ENCODE peak calls at places on chromosomes 13 and 19, in ten cellular contexts. F is colonic mucosa, V is mucosa of descending colon, Y is WTC11, K is A549, J is nephron progenitor cell, A is fibroblast of villous mesenchyme, G is AG10803, N is lower leg skin, B is fibroblast of lung. R is an unnamed sample.

GRCh38 chr19:43735957-43736356 is 18.8 kb downstream of the SMG9 start:
- DNase-seq in F (no peak), V (no peak), Y (no peak), K (no peak), J (no peak), A (no peak), G (peak), N (no peak), B (peak), R (no peak)

GRCh38 chr13:112871742-112872141 is 97.3 kb upstream of the MCF2L start:
- DNase-seq in F (no peak), V (no peak), Y (no peak), K (no peak), J (no peak), A (no peak), G (no peak), N (peak), B (no peak), R (no peak)

GRCh38 chr13:32511482-32511881 is 27.1 kb downstream of the N4BP2L2 start:
- DNase-seq in F (no peak), V (no peak), Y (no peak), K (no peak), J (no peak), A (no peak), G (no peak), N (no peak), B (no peak), R (no peak)

GRCh38 chr19:510606-511100 is 3.4 kb downstream of the TPGS1 start:
- DNase-seq in F (peak), V (peak), Y (peak), K (peak), J (peak), A (peak), G (peak), N (peak), B (peak), R (peak)

GRCh38 chr19:2661615-2662014 is 40.9 kb downstream of the GNG7 start:
- DNase-seq in F (no peak), V (no peak), Y (peak), K (no peak), J (no peak), A (no peak), G (no peak), N (no peak), B (no peak), R (no peak)

GRCh38 chr19:34244611-34245299 is 9.6 kb upstream of the GARRE1 start:
- DNase-seq in F (no peak), V (no peak), Y (no peak), K (no peak), J (no peak), A (peak), G (peak), N (peak), B (no peak), R (no peak)

GRCh38 chr13:110259651-110260050 is 47.3 kb downstream of the COL4A1 start:
- DNase-seq in F (no peak), V (no peak), Y (no peak), K (no peak), J (no peak), A (peak), G (no peak), N (peak), B (no peak), R (no peak)

GRCh38 chr19:19539738-19540703 is 2.0 kb downstream of the CILP2 start:
- DNase-seq in F (peak), V (peak), Y (peak), K (no peak), J (peak), A (peak), G (peak), N (peak), B (peak), R (peak)

GRCh38 chr19:4386038-4386782 is 14.1 kb downstream of the SH3GL1 start:
- DNase-seq in F (no peak), V (no peak), Y (no peak), K (no peak), J (no peak), A (no peak), G (peak), N (no peak), B (no peak), R (no peak)

GRCh38 chr13:97224544-97225324 is 2.6 kb downstream of the MBNL2 start:
- DNase-seq in F (peak), V (peak), Y (no peak), K (no peak), J (no peak), A (peak), G (peak), N (no peak), B (peak), R (no peak)

GRCh38 chr19:1236566-1236965 is 1.2 kb downstream of the CBARP start:
- DNase-seq in F (no peak), V (no peak), Y (peak), K (no peak), J (peak), A (no peak), G (no peak), N (no peak), B (no peak), R (no peak)

GRCh38 chr19:750640-751423 is at the start of gene MISP:
- DNase-seq in F (peak), V (peak), Y (no peak), K (peak), J (no peak), A (no peak), G (no peak), N (no peak), B (no peak), R (no peak)

GRCh38 chr13:35481777-35482176 is 5.3 kb upstream of the MAB21L1 start:
- DNase-seq in F (no peak), V (no peak), Y (no peak), K (no peak), J (no peak), A (no peak), G (no peak), N (no peak), B (no peak), R (no peak)

GRCh38 chr13:78960881-78961280 is 301.9 kb upstream of the OBI1 start:
- DNase-seq in F (no peak), V (no peak), Y (no peak), K (no peak), J (no peak), A (no peak), G (no peak), N (no peak), B (no peak), R (no peak)

GRCh38 chr19:778910-779653 is 18.2 kb upstream of the PTBP1 start:
- DNase-seq in F (no peak), V (peak), Y (no peak), K (peak), J (no peak), A (peak), G (peak), N (peak), B (peak), R (no peak)

GRCh38 chr13:74573654-74574053 is 439.4 kb upstream of the KLF12 start:
- DNase-seq in F (no peak), V (no peak), Y (peak), K (no peak), J (peak), A (no peak), G (no peak), N (no peak), B (no peak), R (no peak)

GRCh38 chr19:407501-408440 is 1.2 kb downstream of the C2CD4C start:
- DNase-seq in F (no peak), V (no peak), Y (no peak), K (no peak), J (no peak), A (no peak), G (no peak), N (peak), B (no peak), R (no peak)

GRCh38 chr13:109602356-109602755 is 184.0 kb downstream of the IRS2 start:
- DNase-seq in F (no peak), V (no peak), Y (no peak), K (no peak), J (no peak), A (no peak), G (no peak), N (no peak), B (peak), R (no peak)

GRCh38 chr19:49878744-49879070 is 1.2 kb downstream of the TBC1D17 start:
- DNase-seq in F (peak), V (no peak), Y (no peak), K (no peak), J (no peak), A (no peak), G (no peak), N (no peak), B (no peak), R (no peak)

GRCh38 chr13:98083936-98084335 is 59.0 kb upstream of the FARP1 start:
- DNase-seq in F (no peak), V (no peak), Y (no peak), K (no peak), J (no peak), A (no peak), G (peak), N (no peak), B (no peak), R (no peak)

GRCh38 chr19:19034204-19034624 is 811 bp downstream of the ARMC6 start:
- DNase-seq in F (peak), V (peak), Y (peak), K (peak), J (peak), A (peak), G (peak), N (no peak), B (peak), R (no peak)

GRCh38 chr19:12202250-12202649 is 39.4 kb downstream of the ZNF136 start:
- DNase-seq in F (peak), V (peak), Y (peak), K (no peak), J (no peak), A (no peak), G (no peak), N (peak), B (no peak), R (no peak)

GRCh38 chr19:1674293-1674679 is 21.9 kb upstream of the TCF3 start:
- DNase-seq in F (no peak), V (no peak), Y (no peak), K (no peak), J (peak), A (no peak), G (no peak), N (no peak), B (no peak), R (no peak)

GRCh38 chr19:13024126-13024957 is 29.1 kb downstream of the NFIX start:
- DNase-seq in F (no peak), V (peak), Y (no peak), K (no peak), J (no peak), A (no peak), G (peak), N (no peak), B (peak), R (no peak)

GRCh38 chr19:38727868-38728660 is 16.2 kb downstream of the CAPN12 start:
- DNase-seq in F (no peak), V (peak), Y (no peak), K (no peak), J (no peak), A (peak), G (no peak), N (no peak), B (no peak), R (no peak)

GRCh38 chr13:110266431-110266809 is 40.5 kb downstream of the COL4A1 start:
- DNase-seq in F (no peak), V (no peak), Y (no peak), K (no peak), J (no peak), A (no peak), G (no peak), N (no peak), B (no peak), R (no peak)

GRCh38 chr19:10104665-10105221 is 1.4 kb upstream of the PPAN start:
- DNase-seq in F (peak), V (no peak), Y (no peak), K (no peak), J (no peak), A (no peak), G (no peak), N (no peak), B (no peak), R (no peak)

GRCh38 chr13:84126671-84127171 is 244.4 kb upstream of the SLITRK1 start:
- DNase-seq in F (no peak), V (no peak), Y (no peak), K (no peak), J (no peak), A (no peak), G (no peak), N (no peak), B (peak), R (no peak)

GRCh38 chr13:64704121-64704520 is 2526.0 kb downstream of the PCDH9 start:
- DNase-seq in F (no peak), V (no peak), Y (no peak), K (no peak), J (no peak), A (no peak), G (no peak), N (no peak), B (no peak), R (no peak)

GRCh38 chr19:51107406-51108065 is 673 bp downstream of the CTU1 start:
- DNase-seq in F (no peak), V (no peak), Y (no peak), K (peak), J (no peak), A (no peak), G (peak), N (peak), B (peak), R (peak)

GRCh38 chr19:35099897-35100275 is 15.7 kb upstream of the FXYD3 start:
- DNase-seq in F (no peak), V (no peak), Y (no peak), K (no peak), J (no peak), A (no peak), G (no peak), N (no peak), B (no peak), R (no peak)

DNA sequence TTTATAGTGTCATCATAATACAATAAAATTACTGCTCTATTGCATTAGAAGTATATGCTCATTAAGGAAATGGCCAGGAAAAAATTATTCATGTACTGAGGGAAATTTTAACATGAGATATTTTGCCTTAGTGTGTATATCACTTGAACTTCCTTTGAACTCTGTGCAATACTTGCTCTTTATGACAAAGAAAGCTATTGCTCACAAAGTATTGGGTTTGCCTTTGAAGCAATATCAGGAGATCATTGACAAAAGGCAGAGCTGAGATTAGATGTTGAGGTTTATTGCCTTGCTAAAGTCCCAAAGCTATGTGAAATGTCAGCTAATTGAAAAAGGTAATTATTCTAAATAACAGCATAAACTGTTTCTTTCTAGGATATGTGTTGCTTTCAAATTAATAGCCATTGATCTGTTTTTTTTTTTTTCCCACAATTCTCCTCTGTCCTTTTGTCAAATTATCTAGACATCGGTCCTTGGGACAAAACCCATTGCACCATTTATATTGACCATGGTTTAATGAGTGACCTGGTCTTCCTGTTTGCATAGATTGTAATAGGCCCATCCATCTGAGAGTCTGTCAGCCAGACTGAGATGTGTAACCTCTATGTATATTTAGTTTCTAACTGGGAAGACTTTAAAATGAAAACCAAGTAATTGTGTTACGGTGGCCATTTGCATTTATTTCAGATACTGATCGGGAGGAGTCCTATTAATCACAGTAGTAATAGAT is 752.7 kb upstream of the GPC6 start:
- DNase-seq in F (no peak), V (no peak), Y (no peak), K (no peak), J (no peak), A (no peak), G (no peak), N (no peak), B (no peak), R (no peak)
- TF ChIP-seq CTCF in F (no peak), V (no peak), Y (no peak), K (no peak), J (no peak), A (no peak), G (no peak), N (no peak), B (no peak), R (no peak)

GRCh38 chr13:114142640-114143490 is 10.4 kb upstream of the RASA3 start:
- DNase-seq in F (peak), V (peak), Y (peak), K (no peak), J (no peak), A (peak), G (no peak), N (no peak), B (no peak), R (no peak)

GRCh38 chr13:114145256-114145655 is 12.8 kb upstream of the RASA3 start:
- DNase-seq in F (no peak), V (peak), Y (no peak), K (no peak), J (no peak), A (no peak), G (no peak), N (no peak), B (no peak), R (no peak)

GRCh38 chr13:114145722-114146121 is 13.3 kb upstream of the RASA3 start:
- DNase-seq in F (no peak), V (no peak), Y (no peak), K (no peak), J (no peak), A (no peak), G (no peak), N (peak), B (no peak), R (no peak)

GRCh38 chr13:114144606-114145244 is 12.3 kb upstream of the RASA3 start:
- DNase-seq in F (no peak), V (no peak), Y (no peak), K (no peak), J (no peak), A (no peak), G (no peak), N (peak), B (no peak), R (no peak)

DNA sequence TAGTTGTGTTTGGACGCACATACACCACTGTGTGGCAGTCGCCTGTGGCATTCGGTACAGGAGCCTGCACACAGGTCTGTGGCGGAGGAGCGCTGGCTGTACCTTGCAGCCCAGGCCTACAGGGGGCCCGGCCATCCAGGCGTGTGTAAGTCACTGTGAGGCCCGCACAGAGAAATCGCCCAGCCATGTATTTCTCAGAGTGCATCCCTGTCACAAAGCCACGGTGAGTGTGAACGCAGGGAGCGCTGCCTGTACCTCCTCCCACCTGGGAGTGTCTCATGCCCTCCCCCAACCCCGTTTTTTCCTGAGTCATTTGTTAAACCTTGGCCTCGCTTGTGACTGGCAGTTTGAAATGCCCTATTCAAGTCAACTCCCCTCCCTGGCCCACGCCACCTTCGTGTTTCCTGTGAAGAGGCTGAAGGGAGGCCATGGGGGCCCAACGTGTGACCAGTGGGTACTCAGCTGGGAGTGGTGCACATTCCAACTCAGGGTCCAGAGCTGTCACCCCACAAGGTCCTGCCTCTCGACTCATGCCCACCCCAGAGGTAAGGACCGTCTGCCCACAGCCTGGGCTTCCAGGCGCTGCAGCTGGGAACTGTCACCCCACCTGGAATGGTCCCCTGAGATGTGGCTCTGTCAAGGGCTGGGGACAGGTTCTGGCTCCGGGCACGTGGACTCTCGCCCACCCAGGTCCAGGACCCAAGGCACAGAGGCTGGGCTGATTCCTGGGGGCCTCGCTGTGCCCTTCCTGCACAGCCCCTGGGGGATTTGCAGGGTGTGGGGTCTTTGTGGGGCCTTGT is 11.6 kb upstream of the RASA3 start:
- DNase-seq in F (no peak), V (peak), Y (peak), K (peak), J (peak), A (no peak), G (no peak), N (no peak), B (no peak), R (no peak)
- TF ChIP-seq CTCF in F (no peak), V (no peak), Y (no peak), K (peak), J (peak), A (no peak), G (no peak), N (no peak), B (no peak), R (no peak)

DNA sequence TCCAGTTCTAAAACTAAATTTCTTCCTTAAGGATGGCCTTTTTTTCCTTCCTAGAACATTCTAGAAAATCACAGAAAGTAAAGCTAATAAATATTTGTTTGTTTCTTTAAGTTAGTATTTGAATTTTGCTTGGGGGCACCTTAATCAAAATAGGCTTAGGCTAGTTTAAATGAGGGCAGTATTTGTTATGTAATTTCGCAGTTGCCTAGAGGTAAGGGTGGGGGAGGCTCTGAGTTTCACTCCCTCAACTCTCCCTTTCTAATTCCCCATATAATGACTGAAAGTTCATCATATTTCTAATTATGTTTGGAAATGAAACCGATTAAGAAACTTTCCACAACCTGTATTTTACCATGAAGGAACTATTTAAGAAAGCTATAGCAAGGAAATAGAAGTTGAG is 40.6 kb downstream of the PCDH17 start:
- DNase-seq in F (no peak), V (no peak), Y (no peak), K (no peak), J (no peak), A (no peak), G (no peak), N (no peak), B (no peak), R (no peak)
- TF ChIP-seq CTCF in F (no peak), V (no peak), Y (no peak), K (no peak), J (no peak), A (no peak), G (no peak), N (no peak), B (no peak), R (no peak)

DNA sequence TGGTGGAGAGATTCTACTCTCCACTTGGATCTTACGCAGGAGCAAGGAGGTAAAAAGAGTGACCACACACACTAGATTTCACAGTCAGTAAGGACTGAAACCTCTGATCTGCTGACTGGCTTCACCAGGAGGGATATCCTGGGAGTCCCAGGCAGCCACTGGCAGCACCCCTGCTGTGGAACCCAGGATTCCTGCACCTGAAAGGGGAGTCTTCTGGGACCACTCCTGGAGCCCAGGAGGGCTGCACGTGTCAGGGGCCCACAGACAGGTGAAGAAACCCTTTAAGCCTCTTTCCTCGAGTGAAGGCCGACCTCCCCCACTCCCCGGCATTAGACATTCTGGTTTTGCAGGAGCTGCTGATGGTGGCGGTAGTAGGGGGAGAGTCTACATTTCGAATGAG is 62.5 kb downstream of the ALOX5AP start:
- DNase-seq in F (no peak), V (no peak), Y (no peak), K (no peak), J (no peak), A (no peak), G (no peak), N (peak), B (no peak), R (no peak)
- TF ChIP-seq CTCF in F (no peak), V (no peak), Y (no peak), K (no peak), J (no peak), A (no peak), G (no peak), N (no peak), B (no peak), R (no peak)

R was measured in omental fat pad.